ENCODE peak calls at places on chromosomes 12 and 14, in ten cellular contexts. D is kidney, O is suprapubic skin, G is heart left ventricle, P is PC-3, S is esophagus squamous epithelium, C is choroid plexus epithelial cell, F is lower lobe of right lung, M is astrocyte of the spinal cord, R is IMR-90. I is an unnamed sample.

GRCh38 chr12:88578821-88579518 is 1.3 kb downstream of the KITLG start:
- DNase-seq in D (peak), O (no peak), G (no peak), P (peak), S (no peak), C (peak), F (no peak), M (no peak), R (no peak), I (no peak)

GRCh38 chr12:15322164-15323054 is at the start of gene PTPRO:
- DNase-seq in D (peak), O (no peak), G (no peak), P (no peak), S (no peak), C (peak), F (no peak), M (peak), R (no peak), I (peak)

GRCh38 chr14:44384093-44384492 is 123.0 kb downstream of the FSCB start:
- DNase-seq in D (no peak), O (no peak), G (no peak), P (no peak), S (no peak), C (no peak), F (no peak), M (no peak), R (no peak), I (no peak)

GRCh38 chr14:57725399-57726077 is 140.4 kb downstream of the SLC35F4 start:
- DNase-seq in D (no peak), O (no peak), G (no peak), P (peak), S (no peak), C (peak), F (no peak), M (peak), R (no peak), I (no peak)

GRCh38 chr14:50001146-50001998 is 108.5 kb downstream of the ARF6 start:
- DNase-seq in D (peak), O (no peak), G (peak), P (peak), S (no peak), C (peak), F (peak), M (peak), R (peak), I (peak)

GRCh38 chr12:51839310-51839943 is 9.1 kb downstream of the FIGNL2 start:
- DNase-seq in D (no peak), O (no peak), G (no peak), P (no peak), S (no peak), C (no peak), F (no peak), M (no peak), R (no peak), I (no peak)

GRCh38 chr12:131693149-131693548 is 17.7 kb upstream of the SFSWAP start:
- DNase-seq in D (no peak), O (peak), G (no peak), P (no peak), S (no peak), C (no peak), F (no peak), M (no peak), R (no peak), I (no peak)

GRCh38 chr12:89893972-89894706 is 185.5 kb upstream of the ATP2B1 start:
- DNase-seq in D (no peak), O (no peak), G (no peak), P (peak), S (no peak), C (peak), F (no peak), M (peak), R (peak), I (peak)

GRCh38 chr14:95774265-95775160 is 60.6 kb upstream of the TCL1A start:
- DNase-seq in D (no peak), O (no peak), G (no peak), P (peak), S (no peak), C (peak), F (no peak), M (peak), R (peak), I (peak)

GRCh38 chr12:41577995-41578394 is 389.9 kb downstream of the PDZRN4 start:
- DNase-seq in D (no peak), O (no peak), G (no peak), P (no peak), S (no peak), C (peak), F (no peak), M (no peak), R (no peak), I (no peak)

GRCh38 chr12:90936230-90937005 is 18.6 kb downstream of the CCER1 start:
- DNase-seq in D (peak), O (no peak), G (no peak), P (peak), S (no peak), C (no peak), F (no peak), M (no peak), R (no peak), I (no peak)

GRCh38 chr12:7832059-7832696 is 40.5 kb downstream of the SLC2A14 start:
- DNase-seq in D (no peak), O (no peak), G (no peak), P (peak), S (no peak), C (peak), F (no peak), M (peak), R (peak), I (peak)

GRCh38 chr14:60092516-60092915 is 793 bp downstream of the PCNX4 start:
- DNase-seq in D (no peak), O (no peak), G (no peak), P (peak), S (no peak), C (peak), F (no peak), M (peak), R (peak), I (peak)

GRCh38 chr12:51752490-51752889 is 96.0 kb downstream of the FIGNL2 start:
- DNase-seq in D (peak), O (no peak), G (peak), P (peak), S (no peak), C (peak), F (peak), M (peak), R (peak), I (no peak)

GRCh38 chr12:2236501-2237294 is 183.9 kb downstream of the CACNA1C start:
- DNase-seq in D (no peak), O (no peak), G (no peak), P (no peak), S (no peak), C (no peak), F (no peak), M (no peak), R (no peak), I (no peak)

GRCh38 chr12:110330544-110330943 is 49.5 kb downstream of the ATP2A2 start:
- DNase-seq in D (no peak), O (no peak), G (no peak), P (no peak), S (no peak), C (peak), F (no peak), M (peak), R (peak), I (no peak)

GRCh38 chr14:91415794-91416743 is 1.6 kb downstream of the CCDC88C start:
- DNase-seq in D (no peak), O (no peak), G (no peak), P (peak), S (peak), C (no peak), F (no peak), M (no peak), R (no peak), I (peak)

GRCh38 chr14:68232643-68233055 is 413.1 kb downstream of the RAD51B start:
- DNase-seq in D (no peak), O (no peak), G (peak), P (peak), S (no peak), C (peak), F (no peak), M (peak), R (peak), I (peak)

DNA sequence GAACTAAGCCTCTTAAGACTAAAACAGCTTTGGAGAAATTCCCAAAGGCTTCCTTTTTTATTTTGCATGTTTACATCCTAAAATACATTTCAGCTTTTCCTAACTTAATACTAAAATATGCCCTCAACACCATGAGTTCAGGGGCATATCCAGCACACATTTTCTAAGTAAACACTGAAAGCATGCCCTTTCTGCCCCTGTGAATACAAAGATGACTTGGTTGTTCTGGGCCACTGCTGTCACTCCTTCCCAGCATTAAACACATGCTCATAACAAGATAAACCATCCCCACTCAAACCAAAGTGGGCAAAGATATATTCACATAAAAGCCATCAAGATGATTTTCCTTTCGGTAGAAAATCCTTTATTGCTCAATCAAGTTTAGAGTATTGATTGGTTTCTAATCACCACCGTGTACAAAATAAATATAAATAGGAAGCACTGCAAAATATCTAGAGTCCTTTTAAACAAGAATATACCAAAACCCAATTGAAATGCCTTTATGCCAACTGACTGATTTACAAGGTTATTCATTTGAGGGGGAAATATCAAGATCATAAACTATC is 1.9 kb downstream of the CCNB1IP1 start:
- DNase-seq in D (no peak), O (no peak), G (no peak), P (no peak), S (no peak), C (no peak), F (no peak), M (no peak), R (no peak), I (no peak)
- H3K4me3 ChIP-seq in D (peak), O (no peak), G (peak), P (peak), S (no peak), C (no peak), F (no peak), M (no peak), R (no peak), I (peak)

GRCh38 chr12:54981796-54982195 is 2.8 kb downstream of the TESPA1 start:
- DNase-seq in D (no peak), O (no peak), G (no peak), P (no peak), S (no peak), C (no peak), F (no peak), M (no peak), R (no peak), I (no peak)

GRCh38 chr12:54984602-54985376 is at the start of gene TESPA1:
- DNase-seq in D (peak), O (no peak), G (peak), P (no peak), S (peak), C (no peak), F (peak), M (no peak), R (no peak), I (peak)

GRCh38 chr12:54987611-54988231 is 3.2 kb upstream of the TESPA1 start:
- DNase-seq in D (no peak), O (no peak), G (no peak), P (no peak), S (no peak), C (no peak), F (no peak), M (no peak), R (no peak), I (no peak)

GRCh38 chr12:54980341-54980740 is 4.2 kb downstream of the TESPA1 start:
- DNase-seq in D (no peak), O (no peak), G (no peak), P (no peak), S (no peak), C (no peak), F (no peak), M (no peak), R (no peak), I (no peak)

GRCh38 chr12:54983536-54984102 is 943 bp downstream of the TESPA1 start:
- DNase-seq in D (no peak), O (no peak), G (no peak), P (no peak), S (no peak), C (no peak), F (no peak), M (no peak), R (no peak), I (no peak)
- H3K4me3 ChIP-seq in D (no peak), O (peak), G (no peak), P (no peak), S (peak), C (no peak), F (peak), M (no peak), R (no peak), I (peak)

DNA sequence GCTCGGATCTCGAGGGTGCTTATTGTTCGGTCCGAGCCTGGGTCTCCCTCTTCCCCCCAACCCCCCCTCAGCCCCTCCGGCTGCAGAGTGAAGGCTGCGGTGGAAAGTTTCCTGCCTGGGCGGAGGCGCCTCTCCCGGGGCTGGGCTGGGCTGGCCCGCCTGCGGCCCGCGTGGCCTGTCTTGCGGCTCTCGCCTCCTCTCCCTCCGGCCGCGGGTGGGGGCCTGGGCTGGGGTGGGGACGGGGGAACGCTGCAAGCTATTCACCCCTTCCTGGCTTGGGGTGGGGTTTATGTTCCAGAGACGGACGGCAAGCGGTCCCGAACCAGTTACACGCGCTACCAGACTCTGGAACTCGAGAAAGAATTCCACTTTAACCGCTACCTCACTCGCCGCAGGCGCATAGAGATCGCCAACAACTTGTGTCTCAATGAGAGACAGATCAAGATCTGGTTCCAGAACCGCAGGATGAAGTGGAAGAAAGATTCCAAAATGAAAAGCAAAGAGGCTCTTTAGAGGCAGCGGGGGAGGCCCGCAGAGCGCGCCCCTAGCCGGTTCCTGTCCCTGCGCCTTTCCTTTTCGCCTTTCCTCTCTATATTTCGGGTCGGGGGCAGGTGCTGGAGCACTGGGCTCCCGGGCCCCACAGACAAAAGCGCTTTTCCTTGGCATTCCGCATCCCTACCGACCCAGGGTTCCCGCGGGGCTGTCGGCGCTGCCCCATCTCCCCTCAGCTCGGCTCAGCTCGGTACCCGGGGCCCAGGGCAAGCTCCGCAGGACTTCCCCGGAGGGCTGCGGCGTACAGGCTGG is 1.3 kb downstream of the HOXC5 start:
- DNase-seq in D (no peak), O (peak), G (no peak), P (no peak), S (no peak), C (no peak), F (no peak), M (peak), R (no peak), I (no peak)
- H3K4me3 ChIP-seq in D (no peak), O (peak), G (peak), P (peak), S (peak), C (no peak), F (peak), M (peak), R (no peak), I (peak)

GRCh38 chr14:53144244-53144643 is 8.9 kb downstream of the DDHD1 start:
- DNase-seq in D (no peak), O (no peak), G (no peak), P (no peak), S (no peak), C (no peak), F (no peak), M (no peak), R (peak), I (peak)
- H3K4me3 ChIP-seq in D (no peak), O (no peak), G (no peak), P (no peak), S (no peak), C (no peak), F (no peak), M (no peak), R (no peak), I (no peak)

DNA sequence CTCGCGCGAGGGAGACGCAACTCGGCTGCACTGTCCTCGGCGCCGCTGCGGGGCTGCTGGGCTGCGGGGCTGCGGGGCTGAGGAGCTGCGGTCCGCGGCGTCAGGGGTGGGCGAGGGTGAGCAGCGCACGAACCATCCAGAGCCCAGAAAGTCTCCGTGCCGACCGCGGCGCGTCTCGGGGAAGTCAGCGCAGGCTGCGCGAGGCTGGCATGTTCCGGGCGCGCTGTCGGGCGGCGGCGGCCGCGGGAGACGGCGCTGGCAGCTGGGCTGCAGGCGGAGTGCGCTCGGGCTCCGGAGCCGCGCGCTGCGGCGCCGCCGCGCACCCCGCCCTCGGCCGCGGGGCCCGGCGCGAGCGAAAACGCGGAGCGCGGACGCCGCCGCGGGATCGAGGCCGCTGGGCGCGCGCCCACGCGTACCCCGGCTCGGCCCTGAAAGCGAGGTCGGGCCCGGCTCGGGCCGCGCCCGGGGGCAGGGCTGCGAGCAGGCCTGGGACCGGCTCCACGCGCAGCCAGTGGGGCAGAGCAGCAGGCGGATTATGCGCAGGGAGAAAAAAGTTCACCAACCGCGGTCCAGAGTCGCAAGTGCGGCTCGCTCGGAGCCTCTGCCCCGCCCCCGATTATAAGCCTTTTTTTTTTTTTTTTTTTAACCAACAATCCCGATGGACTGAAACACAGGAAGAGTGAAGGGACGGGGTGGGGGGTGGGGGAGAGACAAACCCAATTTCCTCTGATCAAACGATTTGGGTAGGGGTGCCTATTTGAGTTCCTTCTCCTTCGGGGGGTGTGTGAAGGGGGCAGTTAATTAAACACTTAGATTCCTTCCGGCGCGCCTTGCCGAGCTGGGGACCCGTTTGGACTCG is at the start of gene PRICKLE1:
- DNase-seq in D (peak), O (no peak), G (peak), P (peak), S (no peak), C (peak), F (peak), M (peak), R (peak), I (peak)
- H3K4me3 ChIP-seq in D (peak), O (peak), G (peak), P (peak), S (peak), C (peak), F (peak), M (peak), R (peak), I (peak)

GRCh38 chr12:992647-993046 is 1.6 kb downstream of the ERC1 start:
- DNase-seq in D (no peak), O (no peak), G (no peak), P (peak), S (no peak), C (no peak), F (no peak), M (no peak), R (no peak), I (no peak)
- H3K4me3 ChIP-seq in D (no peak), O (no peak), G (peak), P (peak), S (peak), C (no peak), F (peak), M (no peak), R (no peak), I (no peak)

DNA sequence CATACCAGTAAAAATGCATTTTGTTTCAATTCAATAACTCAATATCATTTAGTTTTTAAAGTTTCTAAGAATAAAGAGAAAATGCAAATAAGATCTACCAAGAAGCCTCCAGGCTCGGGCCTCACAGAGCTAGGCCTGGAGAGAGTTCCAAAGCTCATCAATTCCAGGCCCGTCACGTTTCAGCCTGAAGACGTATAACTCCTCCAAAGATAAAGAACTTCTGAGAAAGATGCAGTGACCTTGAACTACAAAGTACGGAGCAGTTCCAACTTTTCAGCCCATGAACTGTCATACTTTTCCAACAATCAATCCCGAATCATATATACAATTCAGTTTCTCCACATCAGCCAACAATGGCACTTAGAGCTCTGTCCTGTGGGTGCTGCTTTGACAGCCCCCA is 17.8 kb downstream of the CORO1C start:
- DNase-seq in D (no peak), O (no peak), G (no peak), P (no peak), S (no peak), C (no peak), F (no peak), M (no peak), R (no peak), I (no peak)
- H3K4me3 ChIP-seq in D (no peak), O (no peak), G (no peak), P (no peak), S (no peak), C (no peak), F (no peak), M (no peak), R (no peak), I (no peak)